ENCODE peak calls at places on chromosomes 16 and 17, in nine cellular contexts. N is fibroblast of lung; U is adrenal gland; K is CD4-positive, alpha-beta T cell; G is left ventricle myocardium inferior; T is retinal pigment epithelial cell; Z is cardiac fibroblast; F is psoas muscle; E is progenitor cell of endocrine pancreas. Y is an unnamed sample.

GRCh38 chr17:41848788-41849187 is 11.2 kb downstream of the KLHL10 start:
- DNase-seq in N (no peak), U (no peak), K (no peak), G (no peak), T (no peak), Z (no peak), F (no peak), E (no peak), Y (no peak)

GRCh38 chr16:11052080-11052808 is 107.9 kb downstream of the CLEC16A start:
- DNase-seq in N (no peak), U (no peak), K (peak; percentile 2), G (no peak), T (no peak), Z (no peak), F (no peak), E (no peak), Y (no peak)

GRCh38 chr17:7403043-7403901 is 625 bp downstream of the TMEM256 start:
- DNase-seq in N (no peak), U (peak; percentile 74), K (no peak), G (peak; percentile 80), T (no peak), Z (no peak), F (peak; percentile 83), E (no peak), Y (no peak)

GRCh38 chr16:68800257-68800875 is 43.0 kb upstream of the TANGO6 start:
- DNase-seq in N (peak; percentile 91), U (peak; percentile 78), K (no peak), G (no peak), T (no peak), Z (peak; percentile 95), F (no peak), E (peak; percentile 51), Y (no peak)

GRCh38 chr17:32943647-32944191 is 15.8 kb downstream of the TMEM98 start:
- DNase-seq in N (peak; percentile 72), U (peak; percentile 57), K (no peak), G (no peak), T (peak; percentile 87), Z (peak; percentile 89), F (no peak), E (no peak), Y (no peak)

GRCh38 chr17:1082579-1082978 is 85.7 kb downstream of the TIMM22 start:
- DNase-seq in N (peak; percentile 83), U (peak; percentile 83), K (no peak), G (no peak), T (no peak), Z (peak; percentile 50), F (no peak), E (no peak), Y (no peak)

GRCh38 chr17:49748223-49748622 is 15.7 kb downstream of the FAM117A start:
- DNase-seq in N (no peak), U (no peak), K (no peak), G (no peak), T (no peak), Z (no peak), F (no peak), E (no peak), Y (no peak)

GRCh38 chr17:7987112-7987893 is 15.1 kb upstream of the GUCY2D start:
- DNase-seq in N (peak; percentile 51), U (no peak), K (no peak), G (no peak), T (no peak), Z (peak; percentile 67), F (no peak), E (no peak), Y (no peak)

GRCh38 chr16:46695937-46696336 is 6.5 kb downstream of the ORC6 start:
- DNase-seq in N (no peak), U (no peak), K (no peak), G (no peak), T (no peak), Z (no peak), F (no peak), E (no peak), Y (no peak)

GRCh38 chr16:22886908-22887307 is 72.9 kb downstream of the HS3ST2 start:
- DNase-seq in N (no peak), U (no peak), K (no peak), G (no peak), T (no peak), Z (no peak), F (no peak), E (no peak), Y (no peak)

GRCh38 chr17:55433029-55433628 is 11.5 kb upstream of the MMD start:
- DNase-seq in N (peak; percentile 65), U (no peak), K (no peak), G (no peak), T (no peak), Z (peak; percentile 49), F (no peak), E (no peak), Y (no peak)

GRCh38 chr16:70747703-70748631 is 53.0 kb downstream of the VAC14 start:
- DNase-seq in N (peak; percentile 60), U (no peak), K (no peak), G (no peak), T (peak; percentile 73), Z (peak; percentile 59), F (no peak), E (no peak), Y (no peak)

GRCh38 chr16:51953541-51953940 is 593.4 kb downstream of the TOX3 start:
- DNase-seq in N (no peak), U (no peak), K (no peak), G (no peak), T (no peak), Z (no peak), F (no peak), E (no peak), Y (no peak)

GRCh38 chr17:40825596-40825995 is 3.2 kb upstream of the KRT10 start:
- DNase-seq in N (no peak), U (no peak), K (no peak), G (no peak), T (no peak), Z (no peak), F (no peak), E (no peak), Y (no peak)

GRCh38 chr16:57805176-57805575 is 2.9 kb upstream of the KIFC3 start:
- DNase-seq in N (no peak), U (no peak), K (no peak), G (no peak), T (no peak), Z (no peak), F (no peak), E (no peak), Y (no peak)

GRCh38 chr17:79616801-79617200 is 6.0 kb upstream of the RBFOX3 start:
- DNase-seq in N (no peak), U (no peak), K (no peak), G (peak; percentile 1), T (no peak), Z (no peak), F (peak; percentile 11), E (no peak), Y (no peak)

GRCh38 chr17:79618383-79619067 is 7.7 kb upstream of the RBFOX3 start:
- DNase-seq in N (no peak), U (no peak), K (no peak), G (peak; percentile 2), T (no peak), Z (no peak), F (peak; percentile 16), E (no peak), Y (no peak)

GRCh38 chr17:79619196-79619595 is 8.3 kb upstream of the RBFOX3 start:
- DNase-seq in N (no peak), U (peak; percentile 2), K (no peak), G (peak; percentile 7), T (no peak), Z (no peak), F (peak; percentile 21), E (no peak), Y (no peak)

GRCh38 chr17:79617304-79617703 is 6.5 kb upstream of the RBFOX3 start:
- DNase-seq in N (no peak), U (no peak), K (no peak), G (peak; percentile 6), T (no peak), Z (no peak), F (peak; percentile 10), E (no peak), Y (no peak)

GRCh38 chr17:79617740-79618382 is 7.0 kb upstream of the RBFOX3 start:
- DNase-seq in N (no peak), U (no peak), K (no peak), G (peak; percentile 7), T (no peak), Z (no peak), F (peak; percentile 22), E (no peak), Y (no peak)
- TF ChIP-seq CTCF in N (no peak), U (no peak), K (no peak), G (no peak), T (no peak), Z (no peak), F (no peak), E (no peak), Y (no peak)

DNA sequence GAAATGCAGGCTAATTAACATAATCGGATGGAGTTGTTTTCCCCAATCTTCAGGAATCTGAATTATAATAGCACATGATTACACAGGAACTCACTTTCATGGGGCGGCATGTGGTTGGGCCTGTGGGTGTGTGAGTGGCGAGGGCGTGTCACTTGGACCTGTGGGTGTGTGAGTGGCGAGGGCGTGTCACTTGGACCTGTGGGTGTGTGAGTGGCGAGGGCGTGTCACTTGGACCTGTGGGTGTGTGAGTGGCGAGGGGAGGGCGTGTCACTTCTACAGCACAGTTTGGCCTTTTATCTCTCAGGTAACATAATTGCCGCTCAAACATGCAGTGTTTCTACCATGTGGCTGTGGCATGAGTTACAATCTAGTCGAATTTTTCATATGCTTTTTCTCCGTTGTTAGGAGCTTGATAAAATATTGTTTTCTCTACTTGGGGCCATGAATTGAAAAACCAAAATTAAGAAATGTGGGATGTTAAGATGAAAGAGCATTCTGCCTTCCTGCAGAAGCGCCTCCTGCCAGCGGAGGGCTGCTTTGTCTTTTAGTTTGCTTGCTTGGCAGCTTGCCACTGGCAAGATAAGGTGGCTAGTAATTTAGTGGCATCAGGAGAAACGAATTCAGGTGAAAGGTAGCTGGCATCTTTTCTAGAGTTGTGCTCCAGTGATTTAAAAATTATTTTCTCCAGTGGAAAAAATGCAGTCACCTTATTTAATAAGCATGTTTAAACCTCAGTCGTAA is 36.2 kb downstream of the USP10 start:
- DNase-seq in N (peak; percentile 38), U (no peak), K (peak; percentile 18), G (no peak), T (no peak), Z (peak; percentile 51), F (no peak), E (no peak), Y (no peak)
- TF ChIP-seq CTCF in N (no peak), U (no peak), K (peak; percentile 14), G (peak; percentile 40), T (no peak), Z (no peak), F (no peak), E (no peak), Y (no peak)

GRCh38 chr17:34154916-34155730 is 100.0 kb upstream of the CCL2 start:
- DNase-seq in N (no peak), U (peak; percentile 69), K (no peak), G (no peak), T (no peak), Z (no peak), F (no peak), E (no peak), Y (no peak)
- TF ChIP-seq CTCF in N (no peak), U (no peak), K (no peak), G (no peak), T (no peak), Z (no peak), F (no peak), E (no peak), Y (no peak)

DNA sequence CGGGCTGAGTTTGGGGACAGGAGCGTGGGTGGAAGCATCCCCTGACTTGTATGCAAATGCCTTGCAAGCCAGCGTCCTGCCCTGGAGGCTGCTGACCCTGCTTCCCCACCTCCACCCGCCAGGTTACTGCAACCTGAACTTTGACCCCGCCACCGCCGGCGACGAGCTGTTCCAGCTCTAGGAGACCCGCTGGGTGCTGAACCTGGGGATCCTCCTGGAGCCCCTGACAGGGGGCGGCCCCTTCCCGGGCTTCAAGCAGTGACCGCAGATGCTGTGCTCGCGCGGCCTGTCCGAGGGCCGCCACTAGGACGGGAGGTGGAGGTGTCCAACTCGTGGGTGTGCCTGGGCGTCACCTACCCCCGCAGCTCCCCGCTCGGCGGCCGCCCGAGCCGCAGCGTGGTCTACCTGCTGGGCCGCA is 10.7 kb upstream of the SLC16A5 start:
- DNase-seq in N (no peak), U (no peak), K (no peak), G (no peak), T (no peak), Z (no peak), F (no peak), E (no peak), Y (no peak)
- TF ChIP-seq CTCF in N (no peak), U (no peak), K (no peak), G (no peak), T (no peak), Z (no peak), F (no peak), E (no peak), Y (no peak)